ENCODE peak calls at places on chromosomes 4 and X, in four cellular contexts. R, N, C and M are unnamed samples.

GRCh38 chr4:41725254-41725653 is 23.3 kb downstream of the PHOX2B start:
- DNase-seq in R (no peak), N (no peak), C (no peak), M (no peak)

GRCh38 chrX:153471663-153472280 is 1.4 kb upstream of the HAUS7 start:
- DNase-seq in R (no peak), N (no peak), C (no peak), M (no peak)

GRCh38 chr4:30182786-30183185 is 537.4 kb upstream of the PCDH7 start:
- DNase-seq in R (no peak), N (no peak), C (no peak), M (no peak)

GRCh38 chr4:73815145-73815544 is 21.3 kb upstream of the CXCL6 start:
- DNase-seq in R (no peak), N (no peak), C (no peak), M (no peak)

GRCh38 chr4:36285784-36286480 is 4.5 kb downstream of the DTHD1 start:
- DNase-seq in R (no peak), N (peak; percentile 9), C (no peak), M (no peak)

GRCh38 chr4:39548425-39549067 is 21.3 kb upstream of the UGDH start:
- DNase-seq in R (no peak), N (no peak), C (no peak), M (no peak)

GRCh38 chr4:106893903-106894302 is 142.2 kb downstream of the DKK2 start:
- DNase-seq in R (no peak), N (no peak), C (peak; percentile 57), M (no peak)

GRCh38 chrX:634306-634958 is 3.8 kb downstream of the SHOX start:
- DNase-seq in R (peak; percentile 11), N (no peak), C (peak; percentile 53), M (no peak)

GRCh38 chr4:128574706-128575105 is 234.8 kb upstream of the JADE1 start:
- DNase-seq in R (peak; percentile 85), N (peak; percentile 84), C (peak; percentile 83), M (peak; percentile 82)

GRCh38 chrX:53073115-53073581 is 9.0 kb upstream of the TSPYL2 start:
- DNase-seq in R (no peak), N (no peak), C (no peak), M (no peak)

GRCh38 chr4:52038109-52038912 is at the start of gene SGCB:
- DNase-seq in R (peak; percentile 60), N (peak; percentile 68), C (peak; percentile 78), M (peak; percentile 53)

GRCh38 chrX:37302569-37302968 is 46.6 kb upstream of the PRRG1 start:
- DNase-seq in R (no peak), N (peak; percentile 12), C (no peak), M (no peak)

GRCh38 chr4:121696140-121696640 is 590 bp downstream of the ANXA5 start:
- DNase-seq in R (peak; percentile 73), N (peak; percentile 76), C (peak; percentile 94), M (peak; percentile 62)

GRCh38 chrX:130874751-130875150 is 28.3 kb downstream of the ENOX2 start:
- DNase-seq in R (no peak), N (no peak), C (no peak), M (no peak)

GRCh38 chr4:157751631-157752030 is 421.2 kb downstream of the GASK1B start:
- DNase-seq in R (no peak), N (no peak), C (no peak), M (no peak)

GRCh38 chr4:185637162-185637875 is 102.0 kb upstream of the PDLIM3 start:
- DNase-seq in R (no peak), N (no peak), C (no peak), M (no peak)

GRCh38 chr4:176052744-176053143 is 12.9 kb upstream of the WDR17 start:
- DNase-seq in R (no peak), N (no peak), C (no peak), M (no peak)

GRCh38 chr4:108730579-108730978 is 32.3 kb downstream of the ETNPPL start:
- DNase-seq in R (no peak), N (no peak), C (no peak), M (no peak)

GRCh38 chr4:41693629-41694028 is 54.9 kb downstream of the PHOX2B start:
- DNase-seq in R (no peak), N (no peak), C (no peak), M (no peak)

GRCh38 chrX:74251006-74251930 is 52.7 kb upstream of the ZCCHC13 start:
- DNase-seq in R (no peak), N (peak; percentile 15), C (no peak), M (peak; percentile 26)

GRCh38 chrX:8433296-8434094 is 31.1 kb upstream of the VCX3B start:
- DNase-seq in R (no peak), N (no peak), C (no peak), M (no peak)

GRCh38 chrX:8424941-8425340 is 39.7 kb upstream of the VCX3B start:
- DNase-seq in R (no peak), N (no peak), C (no peak), M (peak; percentile 4)

GRCh38 chrX:8429692-8430249 is 34.9 kb upstream of the VCX3B start:
- DNase-seq in R (no peak), N (no peak), C (no peak), M (no peak)

DNA sequence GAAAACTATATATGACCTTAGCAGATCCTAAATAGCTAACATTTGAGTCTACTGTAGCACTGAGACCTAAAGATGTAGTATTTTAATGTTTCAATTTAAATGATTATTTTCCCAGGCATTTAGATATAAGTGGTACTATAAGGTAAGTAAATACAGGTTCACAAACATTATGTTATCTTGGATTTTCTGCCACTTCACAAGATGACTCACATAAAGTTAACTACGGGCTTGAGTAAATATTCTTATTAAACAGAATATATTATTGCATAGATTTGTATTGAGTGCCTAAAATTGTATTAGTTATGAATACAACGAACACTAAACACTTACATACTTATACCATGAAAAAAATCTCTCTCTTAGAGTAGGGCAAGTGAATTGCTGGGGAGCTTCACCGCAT is 34.2 kb upstream of the VCX3B start:
- DNase-seq in R (no peak), N (no peak), C (no peak), M (no peak)
- TF ChIP-seq POLR2AphosphoS5 in R (no peak), N (no peak), C (no peak), M (no peak)

GRCh38 chr4:2870098-2870497 is 26.5 kb downstream of the ADD1 start:
- DNase-seq in R (no peak), N (no peak), C (no peak), M (no peak)

GRCh38 chr4:2866891-2867290 is 23.2 kb downstream of the ADD1 start:
- DNase-seq in R (no peak), N (no peak), C (no peak), M (no peak)

GRCh38 chr4:2869659-2870058 is 26.0 kb downstream of the ADD1 start:
- DNase-seq in R (no peak), N (no peak), C (no peak), M (no peak)

GRCh38 chr4:2867758-2868491 is 24.3 kb downstream of the ADD1 start:
- DNase-seq in R (no peak), N (no peak), C (peak; percentile 77), M (no peak)

GRCh38 chr4:2868840-2869487 is 25.3 kb downstream of the ADD1 start:
- DNase-seq in R (no peak), N (no peak), C (no peak), M (no peak)
- H3K4me1 ChIP-seq in R (peaks cover 93% of the 10 kb centered on the region), N (peaks cover 52% of the 10 kb centered on the region), C (peaks cover 68% of the 10 kb centered on the region), M (peaks cover 14% of the 10 kb centered on the region)

DNA sequence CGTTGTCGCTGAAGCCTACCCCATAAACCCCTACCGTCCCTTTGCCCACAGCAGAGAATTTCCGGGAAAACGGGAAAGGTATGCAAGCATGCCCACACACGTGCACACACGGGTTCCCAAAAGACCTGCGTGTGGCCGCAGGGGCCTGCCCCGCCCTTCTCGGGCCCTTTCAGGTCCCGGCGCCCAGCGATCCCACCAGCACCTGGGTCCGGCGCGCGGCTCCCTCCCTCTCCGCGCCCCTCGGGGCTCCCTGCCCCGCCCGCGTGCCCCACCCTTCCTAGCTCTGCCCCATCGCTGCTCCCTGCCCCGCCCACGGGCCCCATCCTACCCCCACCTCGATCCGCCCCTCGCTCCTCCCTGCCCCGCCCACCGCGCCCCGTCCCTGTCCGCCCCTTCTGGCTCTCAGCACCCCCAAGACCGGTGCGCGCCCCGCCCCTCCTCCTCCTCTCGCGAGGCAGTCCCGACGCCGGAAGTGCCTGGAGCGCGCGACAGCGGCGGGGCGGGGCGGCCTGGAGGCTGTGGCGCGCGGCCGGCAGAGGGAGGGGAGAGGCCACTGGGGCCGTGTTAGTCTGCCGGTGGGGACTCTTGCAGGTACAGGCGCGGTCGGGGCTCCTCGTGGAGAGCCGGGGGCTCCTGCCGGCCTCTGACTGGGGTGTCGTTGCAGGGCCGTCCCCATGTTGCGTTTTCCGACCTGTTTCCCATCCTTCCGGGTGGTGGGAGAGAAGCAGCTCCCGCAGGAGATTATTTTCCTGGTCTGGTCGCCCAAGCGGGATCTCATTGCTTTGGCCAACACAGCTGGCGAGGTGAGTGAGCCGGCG is at the start of gene ANAPC4:
- DNase-seq in R (peak; percentile 96), N (peak; percentile 99), C (peak; percentile 98), M (peak; percentile 94)
- TF ChIP-seq CTCF in R (no peak), N (no peak), C (peak; percentile 13), M (no peak)

GRCh38 chrX:10112510-10112909 is 44.3 kb upstream of the CLCN4 start:
- DNase-seq in R (no peak), N (no peak), C (no peak), M (no peak)

GRCh38 chrX:10109695-10110094 is 47.1 kb upstream of the CLCN4 start:
- DNase-seq in R (no peak), N (peak; percentile 38), C (peak; percentile 90), M (no peak)

GRCh38 chrX:10110984-10111363 is 45.8 kb upstream of the CLCN4 start:
- DNase-seq in R (no peak), N (no peak), C (no peak), M (no peak)

GRCh38 chrX:10111364-10112148 is 45.2 kb upstream of the CLCN4 start:
- DNase-seq in R (no peak), N (peak; percentile 56), C (peak; percentile 75), M (no peak)

DNA sequence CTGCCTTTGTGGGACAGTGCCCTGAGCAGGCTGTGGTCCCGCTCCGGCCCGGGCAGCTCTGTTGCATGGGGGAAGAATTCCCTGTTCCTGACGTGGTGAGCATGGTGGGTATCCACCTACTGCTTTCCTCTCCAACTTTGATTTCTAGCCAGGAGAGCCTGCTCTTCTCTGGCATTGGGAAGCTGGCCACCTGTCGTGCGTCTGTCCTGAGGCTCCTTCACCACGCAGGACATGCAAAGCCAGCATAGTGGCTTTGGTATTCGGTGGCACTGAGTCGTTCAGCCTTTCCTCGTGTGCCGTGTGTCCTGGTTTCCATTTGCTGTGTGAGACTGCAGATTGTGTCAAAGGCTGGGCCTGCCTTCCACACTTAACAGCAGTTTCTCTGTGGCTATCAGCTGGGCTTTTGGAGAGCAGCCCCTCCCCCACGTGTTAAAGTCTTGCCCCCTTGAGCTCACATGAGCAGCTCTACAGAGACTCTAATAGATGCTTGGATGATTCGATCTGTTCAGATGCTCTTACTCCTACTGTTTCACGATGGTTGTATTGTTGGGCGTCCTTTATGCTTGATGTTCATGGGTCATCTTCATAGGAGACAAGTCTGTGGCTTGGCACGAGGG is 46.4 kb upstream of the CLCN4 start:
- DNase-seq in R (no peak), N (no peak), C (no peak), M (no peak)
- TF ChIP-seq POLR2AphosphoS5 in R (no peak), N (no peak), C (no peak), M (no peak)

GRCh38 chr4:7966281-7967062 is 26.8 kb upstream of the AFAP1 start:
- DNase-seq in R (no peak), N (no peak), C (no peak), M (no peak)
- H3K4me1 ChIP-seq in R (peaks cover 24% of the 10 kb centered on the region), N (peaks cover 29% of the 10 kb centered on the region), C (peaks cover 49% of the 10 kb centered on the region), M (peaks cover 3% of the 10 kb centered on the region)

DNA sequence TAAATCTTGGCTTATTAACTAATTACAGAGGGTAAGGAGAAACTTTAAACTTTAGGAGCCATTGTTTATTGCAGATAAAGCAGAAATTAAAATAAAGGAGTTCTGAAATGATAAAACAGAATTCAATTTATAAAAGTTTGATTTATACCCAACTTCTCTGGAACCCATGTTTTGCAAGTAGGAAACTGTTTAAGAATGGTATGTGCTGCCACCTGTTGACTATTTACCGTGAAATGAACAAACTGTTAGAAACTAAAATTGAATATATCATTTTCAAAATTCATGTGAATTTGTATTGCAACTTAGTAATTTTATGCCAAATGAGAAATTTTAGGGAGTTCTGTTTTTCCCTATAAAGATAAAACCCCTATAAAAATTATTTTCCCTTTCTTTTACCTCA is 11.0 kb upstream of the TBC1D8B start:
- DNase-seq in R (no peak), N (no peak), C (no peak), M (no peak)
- TF ChIP-seq CTCF in R (no peak), N (peak; percentile 19), C (no peak), M (peak; percentile 7)